ENCODE peak calls at places on chromosomes 5 and 9, in ten cellular contexts. J is left ventricle myocardium inferior, E is body of pancreas, P is HS-5, H is sciatic nerve, B is HEK293T, X is NCI-H1105 treated with DMSO at 0.1 percent for 48 hours, D is AML-193, N is psoas muscle, O is foreskin keratinocyte. U is an unnamed sample.
A peak's percentile ranks its signal among the peaks of the same experiment; 100 is the strongest.

GRCh38 chr9:124180557-124180956 is 77.2 kb upstream of the NEK6 start:
- DNase-seq in D (no peak), P (no peak), O (no peak), X (peak; percentile 93), J (peak; percentile 30), B (no peak), E (peak; percentile 44), N (peak; percentile 23), H (peak; percentile 84), U (peak; percentile 83)

GRCh38 chr9:124012368-124013262 is 1.0 kb downstream of the LHX2 start:
- DNase-seq in N (no peak), D (no peak), O (no peak), P (no peak), H (no peak), X (no peak), B (no peak), J (no peak), E (no peak), U (no peak)

GRCh38 chr5:44663991-44664710 is 144.6 kb upstream of the MRPS30 start:
- DNase-seq in E (no peak), H (no peak), P (no peak), O (no peak), X (peak; percentile 15), N (no peak), B (no peak), J (no peak), D (no peak), U (peak; percentile 34)

GRCh38 chr9:113155911-113156559 is 5.2 kb downstream of the SLC31A2 start:
- DNase-seq in N (no peak), D (peak; percentile 85), H (no peak), E (no peak), J (no peak), B (no peak), O (no peak), P (no peak), X (no peak), U (no peak)

GRCh38 chr5:137119321-137119720 is 379.8 kb downstream of the SPOCK1 start:
- DNase-seq in X (peak; percentile 37), J (no peak), P (no peak), B (no peak), E (no peak), O (no peak), D (no peak), N (no peak), H (no peak), U (no peak)

GRCh38 chr5:179201986-179202385 is 141.8 kb downstream of the ZNF354C start:
- DNase-seq in O (no peak), N (peak; percentile 9), H (no peak), P (no peak), J (no peak), B (no peak), X (no peak), E (no peak), D (no peak), U (peak; percentile 33)

GRCh38 chr5:134224905-134225779 is 731 bp downstream of the PPP2CA start:
- DNase-seq in B (peak; percentile 50), P (peak; percentile 87), J (peak; percentile 50), N (peak; percentile 74), H (peak; percentile 76), O (no peak), D (peak; percentile 35), X (peak; percentile 29), E (peak; percentile 61), U (peak; percentile 84)

GRCh38 chr5:42555797-42556196 is 132.6 kb downstream of the GHR start:
- DNase-seq in D (no peak), P (no peak), E (no peak), X (no peak), J (no peak), N (no peak), B (no peak), H (no peak), O (no peak), U (no peak)

GRCh38 chr9:72025956-72026355 is 34.5 kb downstream of the C9orf57 start:
- DNase-seq in D (no peak), O (peak; percentile 94), P (no peak), E (no peak), B (no peak), X (no peak), N (no peak), H (no peak), J (no peak), U (no peak)

GRCh38 chr9:80028501-80028900 is 456.7 kb downstream of the TLE4 start:
- DNase-seq in P (peak; percentile 62), J (no peak), B (no peak), N (no peak), E (no peak), H (no peak), O (no peak), X (no peak), D (no peak), U (no peak)

GRCh38 chr5:73214921-73215490 is 42.0 kb downstream of the TMEM174 start:
- DNase-seq in X (peak; percentile 55), O (no peak), J (no peak), P (no peak), B (no peak), E (no peak), D (no peak), N (no peak), H (no peak), U (no peak)

GRCh38 chr5:121503111-121503840 is 348.4 kb upstream of the FTMT start:
- DNase-seq in B (peak; percentile 34), E (peak; percentile 43), P (no peak), D (no peak), O (no peak), H (peak; percentile 59), N (no peak), X (peak; percentile 21), J (peak; percentile 15), U (peak; percentile 20)

GRCh38 chr5:140833993-140834392 is at the start of gene PCDHA7:
- DNase-seq in H (no peak), P (no peak), N (no peak), X (no peak), J (no peak), E (no peak), D (no peak), B (no peak), O (no peak), U (no peak)

GRCh38 chr5:156683509-156683908 is 166.6 kb upstream of the PPP1R2B start:
- DNase-seq in D (no peak), H (no peak), P (no peak), O (no peak), J (no peak), B (no peak), E (no peak), N (no peak), X (no peak), U (no peak)

GRCh38 chr5:130885027-130885426 is 280.0 kb downstream of the HINT1 start:
- DNase-seq in E (no peak), O (no peak), J (no peak), D (no peak), P (no peak), H (no peak), N (no peak), B (no peak), X (no peak), U (no peak)

U was measured in right cardiac atrium.